ENCODE peak calls at places on chromosomes 3 and 15, in five cellular contexts. W is fibroblast of pulmonary artery, C is MCF 10A, E is tibial artery, N is fibroblast of mammary gland. M is an unnamed sample.
A peak's percentile ranks its signal among the peaks of the same experiment; 100 is the strongest.

GRCh38 chr3:49173792-49174170 is 2.4 kb downstream of the KLHDC8B start:
- DNase-seq in W (peak; percentile 39), C (no peak), E (no peak), N (no peak), M (no peak)

GRCh38 chr15:85649372-85649771 is 145.4 kb downstream of the KLHL25 start:
- DNase-seq in W (peak; percentile 93), C (peak; percentile 63), E (no peak), N (peak; percentile 93), M (peak; percentile 20)

GRCh38 chr3:101836907-101837598 is 12.3 kb upstream of the NFKBIZ start:
- DNase-seq in W (peak; percentile 90), C (peak; percentile 81), E (no peak), N (peak; percentile 80), M (no peak)

GRCh38 chr3:95154775-95155174 is 1091.9 kb downstream of the NSUN3 start:
- DNase-seq in W (peak; percentile 10), C (peak; percentile 69), E (no peak), N (peak; percentile 2), M (peak; percentile 73)

GRCh38 chr15:91887321-91887720 is 33.8 kb downstream of the SLCO3A1 start:
- DNase-seq in W (no peak), C (no peak), E (no peak), N (no peak), M (no peak)

GRCh38 chr3:20246662-20247061 is 60.7 kb upstream of the SGO1 start:
- DNase-seq in W (no peak), C (no peak), E (no peak), N (no peak), M (no peak)

GRCh38 chr3:127777332-127777731 is 45.0 kb downstream of the MGLL start:
- DNase-seq in W (no peak), C (no peak), E (no peak), N (no peak), M (no peak)

GRCh38 chr3:49882182-49882581 is 12.5 kb upstream of the CAMKV start:
- DNase-seq in W (peak; percentile 15), C (no peak), E (no peak), N (peak; percentile 5), M (no peak)

GRCh38 chr15:42143866-42144625 is 12.4 kb downstream of the PLA2G4F start:
- DNase-seq in W (no peak), C (no peak), E (no peak), N (no peak), M (no peak)

GRCh38 chr3:88151358-88151757 is 1.6 kb downstream of the C3orf38 start:
- DNase-seq in W (no peak), C (peak; percentile 23), E (no peak), N (peak; percentile 34), M (no peak)

GRCh38 chr3:177146646-177147045 is 50.6 kb downstream of the TBL1XR1 start:
- DNase-seq in W (no peak), C (no peak), E (no peak), N (peak; percentile 80), M (no peak)

GRCh38 chr15:63860161-63860954 is 26.6 kb upstream of the HERC1 start:
- DNase-seq in W (no peak), C (no peak), E (no peak), N (no peak), M (no peak)

GRCh38 chr3:144053121-144053520 is 81.5 kb downstream of the DIPK2A start:
- DNase-seq in W (peak; percentile 25), C (peak; percentile 30), E (no peak), N (peak; percentile 69), M (peak; percentile 55)

GRCh38 chr3:103767635-103768034 is 1332.8 kb downstream of the ZPLD1 start:
- DNase-seq in W (no peak), C (no peak), E (no peak), N (no peak), M (no peak)

GRCh38 chr15:48996276-48996675 is 32.6 kb upstream of the SHC4 start:
- DNase-seq in W (no peak), C (no peak), E (no peak), N (no peak), M (no peak)

GRCh38 chr3:53195602-53196574 is 34.9 kb downstream of the PRKCD start:
- DNase-seq in W (peak; percentile 49), C (peak; percentile 50), E (peak; percentile 41), N (peak; percentile 32), M (peak; percentile 45)

GRCh38 chr3:196214783-196215441 is 1.4 kb upstream of the SLC51A start:
- DNase-seq in W (no peak), C (no peak), E (no peak), N (no peak), M (no peak)

GRCh38 chr15:66412213-66412612 is 25.5 kb downstream of the MAP2K1 start:
- DNase-seq in W (no peak), C (no peak), E (no peak), N (no peak), M (no peak)

GRCh38 chr3:123032057-123032456 is 4.5 kb upstream of the SEMA5B start:
- DNase-seq in W (no peak), C (no peak), E (no peak), N (no peak), M (no peak)

GRCh38 chr3:81451611-81452010 is 309.8 kb downstream of the GBE1 start:
- DNase-seq in W (peak; percentile 69), C (peak; percentile 33), E (no peak), N (peak; percentile 17), M (no peak)

GRCh38 chr15:38623744-38624143 is 59.1 kb upstream of the RASGRP1 start:
- DNase-seq in W (no peak), C (no peak), E (no peak), N (no peak), M (no peak)

GRCh38 chr3:97742036-97742435 is 22.5 kb upstream of the ARL6 start:
- DNase-seq in W (no peak), C (no peak), E (no peak), N (no peak), M (no peak)

GRCh38 chr15:97023131-97023844 is 692.8 kb downstream of the NR2F2 start:
- DNase-seq in W (peak; percentile 74), C (no peak), E (no peak), N (no peak), M (no peak)

GRCh38 chr3:125108833-125109540 is 53.2 kb upstream of the HEG1 start:
- DNase-seq in W (no peak), C (no peak), E (no peak), N (no peak), M (no peak)

GRCh38 chr3:114455432-114455831 is 161.6 kb downstream of the TIGIT start:
- DNase-seq in W (no peak), C (no peak), E (no peak), N (no peak), M (no peak)

GRCh38 chr3:191356586-191357439 is 26.5 kb upstream of the UTS2B start:
- DNase-seq in W (peak; percentile 68), C (peak; percentile 76), E (peak; percentile 37), N (peak; percentile 75), M (peak; percentile 61)

GRCh38 chr15:92623435-92623834 is 32.1 kb downstream of the FAM174B start:
- DNase-seq in W (no peak), C (peak; percentile 43), E (peak; percentile 17), N (no peak), M (peak; percentile 27)

GRCh38 chr3:194095464-194095863 is 40.5 kb upstream of the HES1 start:
- DNase-seq in W (peak; percentile 23), C (peak; percentile 29), E (peak; percentile 58), N (no peak), M (no peak)

GRCh38 chr15:74369756-74370155 is 2.3 kb upstream of the CYP11A1 start:
- DNase-seq in W (no peak), C (no peak), E (no peak), N (no peak), M (no peak)

GRCh38 chr3:53775834-53776251 is 70.4 kb downstream of the CHDH start:
- DNase-seq in W (no peak), C (peak; percentile 51), E (no peak), N (peak; percentile 7), M (peak; percentile 22)

DNA sequence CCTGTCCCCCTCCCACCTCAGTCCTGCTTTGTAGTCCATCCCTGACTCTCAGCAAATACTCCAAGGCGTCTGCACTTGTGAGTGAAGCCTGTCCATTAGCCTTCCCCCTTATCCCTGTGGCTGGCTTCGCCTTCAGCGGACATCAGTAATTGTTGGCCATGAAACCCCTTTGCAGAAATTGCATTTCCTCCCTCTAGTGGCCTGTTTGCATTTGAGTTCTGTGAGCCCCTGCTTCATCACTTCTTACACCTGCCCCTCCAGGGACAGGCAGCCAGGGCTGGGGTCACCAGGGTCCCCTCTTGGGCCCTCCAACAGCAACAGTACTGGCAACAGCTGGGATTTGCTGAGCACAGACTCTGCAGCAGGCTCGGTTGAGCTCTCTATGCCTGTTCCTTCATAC is 9.0 kb upstream of the LRRK1 start:
- DNase-seq in W (no peak), C (no peak), E (no peak), N (no peak), M (no peak)
- TF ChIP-seq CTCF in W (peak; percentile 26), C (no peak), E (no peak), N (peak; percentile 26), M (no peak)

DNA sequence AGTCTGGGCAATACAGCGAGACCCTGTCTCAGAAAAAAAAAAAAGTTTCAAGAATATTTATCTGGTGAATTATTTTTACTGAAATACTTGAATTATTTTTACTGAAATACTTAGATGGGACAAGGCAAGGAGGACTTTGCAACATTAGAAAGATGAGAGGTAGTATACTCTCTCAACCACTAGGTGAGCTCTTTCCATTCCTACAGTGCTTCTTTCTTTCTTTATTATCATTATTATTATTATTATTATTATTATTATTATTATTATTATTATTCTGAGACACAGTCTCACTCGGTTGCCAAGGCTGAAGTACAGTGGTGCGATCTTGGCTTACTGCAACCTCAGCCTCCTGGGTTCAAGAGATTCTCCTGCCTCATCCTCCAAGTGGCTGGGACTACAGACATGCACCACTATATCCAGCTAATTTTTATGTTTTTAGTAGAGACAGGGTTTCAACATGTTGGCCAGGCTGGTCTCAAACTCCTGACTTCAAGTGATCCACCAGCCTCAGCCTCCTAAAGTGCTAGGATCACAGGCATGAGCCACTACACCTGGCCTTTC is 468.8 kb downstream of the MAGI1 start:
- DNase-seq in W (no peak), C (no peak), E (no peak), N (no peak), M (no peak)
- TF ChIP-seq CTCF in W (peak; percentile 27), C (peak; percentile 17), E (no peak), N (peak; percentile 27), M (no peak)

GRCh38 chr3:160757624-160758106 is 1.6 kb downstream of the PPM1L start:
- DNase-seq in W (no peak), C (no peak), E (no peak), N (no peak), M (no peak)
- TF ChIP-seq CTCF in W (no peak), C (no peak), E (no peak), N (no peak), M (no peak)

GRCh38 chr3:167872941-167873340 is 137.4 kb downstream of the SERPINI1 start:
- DNase-seq in W (no peak), C (no peak), E (no peak), N (no peak), M (no peak)
- TF ChIP-seq CTCF in W (peak; percentile 34), C (peak; percentile 19), E (no peak), N (peak; percentile 31), M (peak; percentile 22)

M was measured in RWPE1.